ENCODE peak calls at places on chromosomes 2 and 18, in four cellular contexts. L is naive thymus-derived CD4-positive, alpha-beta T cell; N is AG10803; W is RWPE2. H is an unnamed sample.

GRCh38 chr2:105454801-105455485 is 56.1 kb upstream of the FHL2 start:
- DNase-seq in W (peak), L (no peak), N (peak), H (no peak)

GRCh38 chr2:218924757-218925156 is 34.7 kb upstream of the CDK5R2 start:
- DNase-seq in N (no peak), W (no peak), L (no peak), H (no peak)

GRCh38 chr18:67669993-67670671 is 153.6 kb upstream of the DSEL start:
- DNase-seq in N (peak), W (no peak), L (no peak), H (no peak)

GRCh38 chr2:31239842-31240198 is 5.9 kb downstream of the EHD3 start:
- DNase-seq in N (peak), L (no peak), W (no peak), H (no peak)

GRCh38 chr2:174688079-174688478 is 76.2 kb downstream of the CHRNA1 start:
- DNase-seq in L (peak), N (peak), W (no peak), H (peak)

GRCh38 chr2:3184167-3184566 is 193.5 kb downstream of the EIPR1 start:
- DNase-seq in N (no peak), L (no peak), W (no peak), H (no peak)

GRCh38 chr2:230721712-230722111 is 9.1 kb downstream of the CAB39 start:
- DNase-seq in N (peak), L (peak), W (no peak), H (peak)

GRCh38 chr2:222959358-222959757 is 92.6 kb upstream of the KCNE4 start:
- DNase-seq in L (no peak), W (peak), N (peak), H (no peak)

GRCh38 chr2:101558740-101559508 is 84.0 kb upstream of the RFX8 start:
- DNase-seq in L (no peak), N (peak), W (no peak), H (no peak)

GRCh38 chr2:10071595-10071994 is 8.6 kb downstream of the CYS1 start:
- DNase-seq in W (no peak), N (no peak), L (no peak), H (no peak)

GRCh38 chr18:3062798-3063563 is 50.0 kb upstream of the LPIN2 start:
- DNase-seq in N (peak), W (no peak), L (peak), H (peak)

GRCh38 chr2:88753833-88754584 is 62.5 kb downstream of the RPIA start:
- DNase-seq in W (no peak), L (peak), N (peak), H (peak)

GRCh38 chr2:226636586-226636985 is 163.0 kb downstream of the IRS1 start:
- DNase-seq in L (no peak), W (no peak), N (no peak), H (no peak)

GRCh38 chr2:217431577-217432269 is 571.1 kb downstream of the TNS1 start:
- DNase-seq in L (no peak), N (no peak), W (no peak), H (no peak)

GRCh38 chr2:101961287-101962242 is 30.2 kb upstream of the IL1R2 start:
- DNase-seq in N (peak), W (no peak), L (no peak), H (no peak)

GRCh38 chr2:39469807-39470206 is 32.7 kb upstream of the MAP4K3 start:
- DNase-seq in L (no peak), N (peak), W (no peak), H (no peak)

GRCh38 chr18:48877941-48878340 is 72.8 kb downstream of the SMAD7 start:
- DNase-seq in N (no peak), L (no peak), W (no peak), H (no peak)

GRCh38 chr18:79366177-79367094 is 29.3 kb upstream of the NFATC1 start:
- DNase-seq in L (no peak), W (no peak), N (peak), H (no peak)

GRCh38 chr18:53687002-53687401 is 537.5 kb downstream of the MBD2 start:
- DNase-seq in N (no peak), W (no peak), L (no peak), H (no peak)

GRCh38 chr18:51447351-51447896 is 249.9 kb upstream of the MEX3C start:
- DNase-seq in L (no peak), N (no peak), W (no peak), H (no peak)

GRCh38 chr2:44951124-44951523 is 9.6 kb downstream of the SIX3 start:
- DNase-seq in W (no peak), N (no peak), L (no peak), H (no peak)

GRCh38 chr2:218883491-218884490 is 3.1 kb downstream of the WNT10A start:
- DNase-seq in N (no peak), L (no peak), W (no peak), H (no peak)

GRCh38 chr2:26887142-26887541 is 39.2 kb downstream of the DPYSL5 start:
- DNase-seq in N (no peak), L (no peak), W (no peak), H (no peak)

GRCh38 chr18:43113220-43113895 is 2.1 kb downstream of the RIT2 start:
- DNase-seq in N (no peak), L (no peak), W (no peak), H (no peak)

GRCh38 chr2:120716641-120717585 is 18.8 kb upstream of the GLI2 start:
- DNase-seq in W (no peak), N (no peak), L (no peak), H (no peak)

GRCh38 chr18:12307251-12307736 is 747 bp upstream of the TUBB6 start:
- DNase-seq in W (no peak), L (no peak), N (peak), H (no peak)

GRCh38 chr2:216004408-216005283 is 8.7 kb downstream of the MREG start:
- DNase-seq in N (no peak), W (no peak), L (no peak), H (no peak)

GRCh38 chr2:241942416-241943208 is 73.1 kb downstream of the RTP5 start:
- DNase-seq in W (no peak), L (no peak), N (peak), H (no peak)

GRCh38 chr2:110114007-110114591 is 1.5 kb downstream of the MALL start:
- DNase-seq in W (peak), N (no peak), L (no peak), H (peak)

GRCh38 chr2:188529710-188530109 is 238.0 kb downstream of the GULP1 start:
- DNase-seq in L (no peak), W (no peak), N (no peak), H (no peak)

GRCh38 chr2:188523901-188524300 is 232.2 kb downstream of the GULP1 start:
- DNase-seq in W (no peak), N (no peak), L (no peak), H (no peak)

GRCh38 chr2:188527110-188527509 is 235.4 kb downstream of the GULP1 start:
- DNase-seq in W (no peak), N (peak), L (no peak), H (no peak)

GRCh38 chr2:188524519-188525113 is 232.9 kb downstream of the GULP1 start:
- DNase-seq in N (peak), W (no peak), L (peak), H (peak)

GRCh38 chr2:188527701-188528100 is 236.0 kb downstream of the GULP1 start:
- DNase-seq in W (no peak), L (no peak), N (peak), H (no peak)
- H3K4me3 ChIP-seq in W (no peak), L (no peak), N (peak), H (no peak)

DNA sequence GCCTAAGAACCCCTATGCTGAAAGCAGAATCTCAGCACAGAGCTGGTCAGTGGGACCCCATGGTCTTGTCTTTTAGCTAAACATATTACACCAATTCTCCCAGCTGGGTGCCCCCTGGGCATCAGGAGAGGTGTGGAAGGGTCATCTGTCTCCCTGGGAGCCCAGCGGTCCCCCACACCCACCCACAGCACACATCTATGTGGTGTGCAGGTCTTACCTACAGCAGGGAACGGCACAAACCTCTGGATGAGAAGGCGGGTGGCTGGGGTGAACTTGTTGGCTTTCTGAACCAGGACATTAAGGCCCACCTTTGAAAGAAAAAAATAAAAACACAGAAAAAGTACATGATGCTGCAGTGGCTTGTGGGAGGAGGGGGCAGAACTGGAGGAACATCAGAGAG is 70.7 kb downstream of the EMX1 start:
- DNase-seq in L (no peak), N (no peak), W (peak), H (no peak)
- H3K4me3 ChIP-seq in L (no peak), N (no peak), W (no peak), H (no peak)

DNA sequence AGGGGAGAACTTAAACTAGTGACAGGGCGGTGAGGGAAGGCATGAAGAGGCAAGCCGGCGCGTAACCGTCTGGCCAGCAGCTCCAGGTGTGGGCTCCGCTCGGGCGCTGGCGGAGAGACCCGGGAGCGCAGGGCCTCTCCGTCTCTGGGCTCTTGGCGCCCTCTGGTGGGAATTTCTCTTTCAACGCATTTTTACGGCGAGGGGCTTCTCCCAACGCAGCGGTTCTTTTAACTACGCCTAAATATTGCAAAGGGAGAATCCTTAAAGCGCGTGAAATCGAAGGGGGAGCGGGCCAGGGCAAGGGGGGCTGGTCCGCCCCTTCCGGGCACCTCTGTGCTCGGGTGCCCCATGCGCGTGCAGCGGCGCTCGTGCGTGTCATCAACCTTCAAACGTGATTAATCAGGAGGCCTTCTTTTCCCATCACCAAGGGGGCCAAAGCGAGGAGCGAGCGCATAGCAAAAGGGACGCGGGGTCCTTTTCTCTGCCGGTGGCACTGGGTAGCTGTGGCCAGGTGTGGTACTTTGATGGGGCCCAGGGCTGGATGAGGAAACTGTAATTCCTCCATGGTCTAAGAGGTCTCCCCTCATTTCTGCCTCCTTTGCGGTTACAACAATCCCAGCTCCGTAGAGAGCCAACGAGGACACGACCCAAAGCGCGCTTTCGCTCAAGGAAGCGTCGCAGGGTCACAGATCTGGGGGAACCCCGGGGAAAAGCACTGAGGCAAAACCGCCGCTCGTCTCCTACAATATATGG is 765 bp upstream of the GAD1 start:
- DNase-seq in L (peak), W (no peak), N (peak), H (peak)
- H3K4me3 ChIP-seq in L (peak), W (peak), N (peak), H (peak)

DNA sequence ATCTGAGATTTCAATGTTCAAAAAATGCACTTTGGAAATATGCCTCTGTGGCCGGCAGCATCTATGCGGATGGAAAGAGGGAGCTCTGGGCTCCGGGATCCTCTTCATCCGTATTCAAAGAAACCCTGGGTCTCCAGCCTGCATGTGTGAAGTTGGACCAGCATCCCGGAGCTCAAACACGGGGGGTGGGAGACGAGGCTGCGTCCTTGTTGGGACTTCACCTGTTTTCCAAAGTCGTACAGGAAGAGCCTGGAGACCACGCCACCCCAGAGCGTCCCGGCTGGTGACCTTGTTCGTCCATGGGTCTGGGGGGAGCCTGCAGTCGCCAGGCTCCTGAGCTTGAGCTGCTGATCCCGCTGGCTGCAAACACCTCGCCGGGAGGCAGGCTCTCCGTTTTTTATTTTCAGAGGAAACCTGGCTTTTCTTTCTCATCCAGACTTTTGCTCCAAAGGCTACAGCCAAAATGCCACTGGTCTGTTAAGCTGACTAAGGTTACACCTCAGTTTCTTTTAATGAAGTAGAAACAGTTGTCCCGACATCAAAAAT is 77.4 kb downstream of the PTGR3 start:
- DNase-seq in L (no peak), N (no peak), W (no peak), H (no peak)
- H3K4me3 ChIP-seq in L (no peak), N (peak), W (no peak), H (no peak)